ENCODE peak calls at places on chromosomes 7 and 10, in five cellular contexts. V is transverse colon, F is suprapubic skin, H is K562, N is ovary. E is an unnamed sample.
A peak's percentile ranks its signal among the peaks of the same experiment; 100 is the strongest.

GRCh38 chr7:674454-675410 is 51.8 kb upstream of the DNAAF5 start:
- DNase-seq in V (peak; percentile 26), F (no peak), H (no peak), N (peak; percentile 81), E (no peak)

GRCh38 chr7:139982927-139983925 is 79.5 kb downstream of the PARP12 start:
- DNase-seq in V (no peak), F (no peak), H (no peak), N (no peak), E (no peak)

GRCh38 chr7:102122026-102122425 is 164.6 kb upstream of the SH2B2 start:
- DNase-seq in V (no peak), F (no peak), H (no peak), N (no peak), E (no peak)

GRCh38 chr7:25187932-25188331 is 40.4 kb downstream of the NPVF start:
- DNase-seq in V (no peak), F (no peak), H (peak; percentile 17), N (no peak), E (no peak)

GRCh38 chr7:41786943-41787342 is 84.1 kb upstream of the INHBA start:
- DNase-seq in V (no peak), F (no peak), H (no peak), N (peak; percentile 10), E (no peak)

GRCh38 chr10:72056113-72056512 is 32.2 kb downstream of the SPOCK2 start:
- DNase-seq in V (no peak), F (no peak), H (no peak), N (no peak), E (peak; percentile 85)

GRCh38 chr7:119900996-119901395 is 372.0 kb upstream of the KCND2 start:
- DNase-seq in V (no peak), F (no peak), H (no peak), N (no peak), E (no peak)

GRCh38 chr7:93117852-93118530 is at the start of gene SAMD9:
- DNase-seq in V (peak; percentile 63), F (no peak), H (no peak), N (peak; percentile 50), E (peak; percentile 51)

GRCh38 chr7:149669121-149669818 is 104.1 kb downstream of the ZNF467 start:
- DNase-seq in V (no peak), F (no peak), H (no peak), N (no peak), E (no peak)

GRCh38 chr10:73614711-73615110 is 23.6 kb upstream of the USP54 start:
- DNase-seq in V (no peak), F (no peak), H (no peak), N (no peak), E (no peak)

GRCh38 chr10:133267293-133267692 is 9.4 kb downstream of the ADAM8 start:
- DNase-seq in V (no peak), F (no peak), H (peak; percentile 59), N (no peak), E (no peak)

GRCh38 chr7:144936314-144936713 is 100.5 kb upstream of the TPK1 start:
- DNase-seq in V (no peak), F (no peak), H (no peak), N (no peak), E (no peak)

GRCh38 chr7:150383710-150384397 is 4.7 kb downstream of the ZNF775 start:
- DNase-seq in V (peak; percentile 87), F (peak; percentile 77), H (peak; percentile 58), N (no peak), E (no peak)

GRCh38 chr10:82041018-82041417 is 166.0 kb downstream of the NRG3 start:
- DNase-seq in V (no peak), F (no peak), H (no peak), N (no peak), E (no peak)

GRCh38 chr10:49081532-49082275 is 33.6 kb downstream of the VSTM4 start:
- DNase-seq in V (no peak), F (no peak), H (no peak), N (peak; percentile 75), E (peak; percentile 25)

GRCh38 chr7:48140001-48140681 is 31.1 kb upstream of the ABCA13 start:
- DNase-seq in V (peak; percentile 66), F (no peak), H (no peak), N (no peak), E (no peak)

GRCh38 chr7:66296-66695 is 126.1 kb upstream of the FAM20C start:
- DNase-seq in V (no peak), F (no peak), H (no peak), N (no peak), E (no peak)

GRCh38 chr7:44257618-44258422 is 57.0 kb downstream of the YKT6 start:
- DNase-seq in V (peak; percentile 28), F (no peak), H (peak; percentile 81), N (peak; percentile 20), E (peak; percentile 34)

GRCh38 chr7:103851357-103851756 is 138.1 kb downstream of the RELN start:
- DNase-seq in V (no peak), F (no peak), H (no peak), N (no peak), E (no peak)

GRCh38 chr10:6707329-6707728 is 127.3 kb upstream of the PRKCQ start:
- DNase-seq in V (no peak), F (no peak), H (no peak), N (no peak), E (no peak)

GRCh38 chr10:6706725-6707124 is 126.6 kb upstream of the PRKCQ start:
- DNase-seq in V (no peak), F (no peak), H (no peak), N (no peak), E (no peak)

GRCh38 chr10:6713716-6714115 is 133.6 kb upstream of the PRKCQ start:
- DNase-seq in V (no peak), F (no peak), H (no peak), N (no peak), E (no peak)

GRCh38 chr10:6713120-6713519 is 133.0 kb upstream of the PRKCQ start:
- DNase-seq in V (no peak), F (no peak), H (no peak), N (no peak), E (no peak)

DNA sequence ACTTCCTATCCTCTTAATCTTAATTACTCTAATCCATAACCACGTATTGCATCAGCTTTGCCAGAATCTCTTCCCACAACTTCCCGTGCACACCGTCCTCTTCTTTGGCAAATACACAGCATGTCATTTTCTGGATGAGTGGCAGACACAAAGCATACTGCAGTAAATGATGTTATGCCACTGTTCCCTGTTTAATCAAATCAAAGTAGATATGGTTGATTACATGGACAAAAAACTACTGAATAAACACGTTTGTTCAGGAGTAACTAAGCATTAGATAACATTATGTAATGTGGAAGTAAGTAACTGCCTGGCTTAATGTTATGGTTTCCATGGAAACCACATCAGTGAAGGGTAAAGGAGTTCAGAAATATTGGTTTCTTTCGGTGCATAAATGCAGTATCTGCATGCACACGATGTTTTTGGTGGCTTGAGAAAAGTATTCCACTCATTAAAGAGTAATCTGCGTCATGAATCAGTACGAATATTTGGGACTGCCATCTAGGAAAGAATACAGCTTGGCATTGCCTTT is 131.3 kb upstream of the PRKCQ start:
- DNase-seq in V (no peak), F (no peak), H (no peak), N (no peak), E (no peak)
- TF ChIP-seq EP300 in V (no peak), F (no peak), H (no peak), N (no peak), E (no peak)

DNA sequence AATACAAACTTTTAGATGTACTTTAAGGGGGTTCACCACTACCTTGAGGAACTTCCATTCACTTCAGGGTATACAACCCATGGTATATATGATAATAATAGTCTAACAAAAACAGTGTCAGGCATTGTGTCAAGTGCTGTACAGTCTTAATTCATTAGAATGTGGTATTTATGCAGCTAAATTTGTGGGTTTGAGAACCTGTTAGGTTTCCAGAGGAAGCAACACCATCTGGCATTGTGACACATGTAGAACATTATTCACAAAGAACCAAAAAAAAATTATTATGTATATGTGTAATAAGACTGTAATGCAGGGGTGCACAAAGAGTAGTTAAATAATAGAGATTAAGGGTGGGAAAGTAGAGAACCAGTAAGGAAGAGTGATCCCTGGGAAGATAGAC is 26.3 kb downstream of the TMEM60 start:
- DNase-seq in V (no peak), F (no peak), H (no peak), N (no peak), E (no peak)
- H3K36me3 ChIP-seq in V (no peaks in the 10 kb centered on the region), F (peaks cover 50% of the 10 kb centered on the region), H (peaks cover 59% of the 10 kb centered on the region), N (no peaks in the 10 kb centered on the region), E (peaks cover 12% of the 10 kb centered on the region)

DNA sequence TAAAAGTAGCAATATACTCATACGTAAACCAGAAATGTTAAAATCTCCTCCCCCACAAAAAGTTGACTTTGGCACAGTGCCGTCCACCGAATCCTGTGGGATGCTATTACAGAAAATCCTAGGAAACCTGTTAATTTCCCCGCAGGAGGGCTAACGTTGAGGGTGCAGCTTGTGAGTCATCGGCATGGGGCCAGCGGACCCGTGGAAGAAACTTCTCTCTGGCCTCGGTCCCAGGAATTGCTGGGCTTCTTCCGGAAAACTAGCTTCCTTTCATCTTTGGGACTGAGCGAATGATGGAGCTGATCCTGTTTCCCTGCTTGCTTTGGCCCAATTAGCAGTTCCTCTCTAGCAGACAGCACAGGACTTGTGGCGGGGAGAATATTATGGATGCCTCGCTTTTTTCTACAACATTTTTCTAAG is 13.4 kb downstream of the CRYGN start:
- DNase-seq in V (peak; percentile 60), F (no peak), H (no peak), N (peak; percentile 95), E (peak; percentile 46)
- TF ChIP-seq EP300 in V (no peak), F (no peak), H (no peak), N (peak; percentile 92), E (peak; percentile 5)

GRCh38 chr10:103463456-103463855 is 4.8 kb upstream of the CALHM1 start:
- DNase-seq in V (no peak), F (no peak), H (no peak), N (no peak), E (no peak)
- H3K36me3 ChIP-seq in V (no peaks in the 10 kb centered on the region), F (no peaks in the 10 kb centered on the region), H (no peaks in the 10 kb centered on the region), N (no peaks in the 10 kb centered on the region), E (no peaks in the 10 kb centered on the region)

DNA sequence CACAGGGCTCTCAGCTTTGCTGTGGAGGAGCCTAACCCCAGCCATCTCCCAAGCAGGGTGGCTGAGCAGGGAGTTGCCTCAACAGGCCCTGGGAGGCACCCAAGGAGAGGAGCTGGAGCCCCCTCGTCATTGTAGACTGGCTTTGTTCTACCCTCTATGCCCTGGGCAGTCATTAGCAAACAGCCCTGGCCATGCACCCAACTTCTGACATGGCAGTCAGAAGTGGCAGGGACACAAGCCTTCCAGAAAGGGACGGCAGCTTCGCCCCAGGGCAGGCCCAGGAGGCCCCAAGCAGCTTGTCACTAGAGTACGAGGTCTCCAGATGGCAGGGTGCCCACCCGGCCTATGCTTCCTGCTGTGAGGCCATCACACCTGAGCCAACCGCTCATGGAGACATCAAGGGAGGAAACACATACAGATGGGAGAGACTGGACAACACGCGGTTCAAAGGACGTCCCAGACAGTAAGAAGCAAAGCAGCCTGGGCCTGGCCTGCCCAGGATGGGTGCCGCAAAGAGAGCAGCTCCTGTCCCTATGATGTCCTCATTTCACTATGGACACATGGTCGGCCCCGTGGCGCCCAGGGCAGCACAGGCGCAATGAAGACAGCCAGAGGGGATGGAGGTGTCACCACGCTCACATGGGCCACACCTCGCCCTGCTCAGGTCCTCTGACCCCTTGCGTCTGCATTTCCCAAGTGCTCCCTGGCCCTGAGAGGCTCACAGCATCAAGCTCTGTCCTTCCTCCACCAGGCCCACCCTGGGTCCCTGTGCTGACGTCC is 190.9 kb upstream of the CXCL12 start:
- DNase-seq in V (no peak), F (no peak), H (no peak), N (no peak), E (no peak)
- TF ChIP-seq EP300 in V (no peak), F (no peak), H (no peak), N (no peak), E (no peak)

DNA sequence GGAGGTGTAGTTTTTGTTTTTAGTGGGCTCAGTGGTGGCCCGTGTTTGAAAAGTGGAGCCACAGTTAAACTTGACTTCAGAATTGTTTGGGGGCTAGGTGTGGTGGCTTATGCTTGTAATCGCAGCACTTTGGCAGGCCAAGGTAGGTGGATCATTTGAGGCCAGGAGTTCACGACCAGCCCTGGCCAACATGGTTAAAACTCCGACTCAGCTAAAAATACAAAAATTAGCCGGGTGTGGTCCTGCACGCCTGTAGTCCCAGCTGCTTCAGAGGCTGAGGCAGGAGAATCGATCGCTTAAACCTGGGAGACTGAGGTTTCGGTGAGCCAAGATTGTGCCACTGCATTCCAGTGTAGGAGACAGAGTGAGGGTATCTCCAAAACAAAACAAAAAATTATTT is 1.8 kb downstream of the CCT6A start:
- DNase-seq in V (no peak), F (no peak), H (no peak), N (no peak), E (no peak)
- H3K36me3 ChIP-seq in V (no peaks in the 10 kb centered on the region), F (peaks cover 57% of the 10 kb centered on the region), H (peaks cover 57% of the 10 kb centered on the region), N (no peaks in the 10 kb centered on the region), E (peaks cover 43% of the 10 kb centered on the region)